ENCODE peak calls at places on chromosomes 7 and 10, in five cellular contexts. L, Z, D, N and G are unnamed samples.

GRCh38 chr7:110943686-110944350 is 147.1 kb upstream of the LRRN3 start:
- DNase-seq in N (no peak), D (no peak), L (no peak), Z (peak), G (no peak)

GRCh38 chr7:153170287-153170686 is 410.7 kb downstream of the ACTR3B start:
- DNase-seq in Z (no peak), D (no peak), L (no peak), N (no peak), G (no peak)

GRCh38 chr10:114697061-114697598 is 39.1 kb upstream of the ABLIM1 start:
- DNase-seq in L (no peak), D (no peak), N (no peak), Z (no peak), G (peak)

GRCh38 chr7:151632750-151633515 is 113.2 kb upstream of the RHEB start:
- DNase-seq in D (no peak), L (peak), N (no peak), Z (peak), G (peak)

GRCh38 chr10:11782793-11783557 is 40.2 kb upstream of the PROSER2 start:
- DNase-seq in N (peak), D (peak), Z (peak), L (peak), G (no peak)

GRCh38 chr7:76031964-76032363 is 15.8 kb downstream of the STYXL1 start:
- DNase-seq in D (no peak), L (no peak), Z (no peak), N (no peak), G (no peak)

GRCh38 chr10:105188737-105189463 is 547.8 kb downstream of the SORCS3 start:
- DNase-seq in Z (no peak), N (peak), D (peak), L (no peak), G (no peak)

GRCh38 chr7:133513608-133514007 is 260.7 kb downstream of the EXOC4 start:
- DNase-seq in N (no peak), L (no peak), Z (no peak), D (no peak), G (no peak)

GRCh38 chr10:3239920-3240909 is 67.6 kb upstream of the PITRM1 start:
- DNase-seq in Z (no peak), L (no peak), N (no peak), D (no peak), G (no peak)

GRCh38 chr10:105615986-105616385 is 974.9 kb downstream of the SORCS3 start:
- DNase-seq in L (no peak), Z (no peak), N (no peak), D (no peak), G (no peak)

GRCh38 chr10:79079074-79079397 is 10.3 kb downstream of the ZMIZ1 start:
- DNase-seq in N (no peak), Z (no peak), L (no peak), D (no peak), G (no peak)

GRCh38 chr7:3517344-3517743 is 216.3 kb downstream of the SDK1 start:
- DNase-seq in N (no peak), Z (no peak), D (no peak), L (no peak), G (no peak)

GRCh38 chr10:44981172-44982113 is 2.8 kb upstream of the DEPP1 start:
- DNase-seq in Z (peak), D (peak), N (peak), L (no peak), G (no peak)

GRCh38 chr7:152149363-152149762 is 123.9 kb downstream of the GALNT11 start:
- DNase-seq in N (no peak), L (no peak), D (no peak), Z (no peak), G (no peak)

GRCh38 chr10:11608159-11608966 is 3.1 kb downstream of the USP6NL start:
- DNase-seq in D (no peak), N (no peak), L (peak), Z (no peak), G (no peak)

GRCh38 chr7:30812676-30813075 is 41.5 kb downstream of the MINDY4 start:
- DNase-seq in L (no peak), Z (no peak), N (no peak), D (no peak), G (no peak)

GRCh38 chr10:29438271-29438670 is 149.4 kb downstream of the LYZL1 start:
- DNase-seq in N (no peak), L (no peak), D (no peak), Z (no peak), G (no peak)

GRCh38 chr10:31528834-31529233 is 209.8 kb downstream of the ZEB1 start:
- DNase-seq in Z (no peak), L (no peak), D (no peak), N (no peak), G (no peak)

GRCh38 chr10:3082290-3082689 is 14.9 kb downstream of the PFKP start:
- DNase-seq in D (no peak), N (no peak), L (no peak), Z (no peak), G (no peak)

GRCh38 chr10:111128331-111129167 is 51.7 kb downstream of the ADRA2A start:
- DNase-seq in Z (peak), L (peak), N (peak), D (no peak), G (peak)

GRCh38 chr7:101018271-101019167 is 1.4 kb upstream of the MUC17 start:
- DNase-seq in L (no peak), N (no peak), Z (no peak), D (no peak), G (no peak)

GRCh38 chr10:14532473-14533251 is 201.9 kb upstream of the FRMD4A start:
- DNase-seq in L (no peak), N (peak), D (peak), Z (no peak), G (no peak)

GRCh38 chr7:121515651-121516401 is 119.7 kb upstream of the FAM3C start:
- DNase-seq in D (no peak), L (no peak), Z (peak), N (no peak), G (no peak)

GRCh38 chr7:130943336-130943901 is 209.4 kb upstream of the KLF14 start:
- DNase-seq in Z (no peak), L (peak), D (no peak), N (peak), G (no peak)

GRCh38 chr7:24979470-24979862 is 512 bp downstream of the OSBPL3 start:
- DNase-seq in L (peak), N (peak), D (peak), Z (peak), G (peak)